ENCODE peak calls at places on chromosome 4, in four cellular contexts. One of them, this sample, is unnamed.

GRCh38 chr4:101284546-101284945 is 62.8 kb downstream of the PPP3CA start:
- DNase-seq in pancreas: no peak
- DNase-seq in heart left ventricle: no peak
- DNase-seq in fibroblast of villous mesenchyme: peak; percentile 51
- DNase-seq in this sample: peak; percentile 62

GRCh38 chr4:124711469-124712416 is 789 bp downstream of the ANKRD50 start:
- DNase-seq in fibroblast of villous mesenchyme: peak; percentile 78
- DNase-seq in pancreas: peak; percentile 75
- DNase-seq in heart left ventricle: no peak
- DNase-seq in this sample: peak; percentile 90

GRCh38 chr4:48109413-48110263 is 24.4 kb downstream of the TXK start:
- DNase-seq in fibroblast of villous mesenchyme: peak; percentile 45
- DNase-seq in heart left ventricle: no peak
- DNase-seq in pancreas: no peak
- DNase-seq in this sample: peak; percentile 74

GRCh38 chr4:44342800-44343199 is 105.8 kb downstream of the KCTD8 start:
- DNase-seq in heart left ventricle: no peak
- DNase-seq in pancreas: no peak
- DNase-seq in fibroblast of villous mesenchyme: no peak
- DNase-seq in this sample: no peak

GRCh38 chr4:176054942-176055341 is 10.7 kb upstream of the WDR17 start:
- DNase-seq in fibroblast of villous mesenchyme: no peak
- DNase-seq in heart left ventricle: no peak
- DNase-seq in pancreas: no peak
- DNase-seq in this sample: peak; percentile 16

GRCh38 chr4:115054836-115055235 is 58.6 kb downstream of the NDST4 start:
- DNase-seq in fibroblast of villous mesenchyme: no peak
- DNase-seq in pancreas: no peak
- DNase-seq in heart left ventricle: peak; percentile 17
- DNase-seq in this sample: peak; percentile 54

GRCh38 chr4:40214038-40214437 is 17.2 kb downstream of the RHOH start:
- DNase-seq in fibroblast of villous mesenchyme: no peak
- DNase-seq in pancreas: no peak
- DNase-seq in heart left ventricle: no peak
- DNase-seq in this sample: no peak

GRCh38 chr4:17494258-17494657 is 17.6 kb downstream of the QDPR start:
- DNase-seq in heart left ventricle: no peak
- DNase-seq in pancreas: no peak
- DNase-seq in fibroblast of villous mesenchyme: peak; percentile 74
- DNase-seq in this sample: peak; percentile 71

GRCh38 chr4:114077610-114078009 is 98.2 kb upstream of the ARSJ start:
- DNase-seq in heart left ventricle: no peak
- DNase-seq in pancreas: no peak
- DNase-seq in fibroblast of villous mesenchyme: peak; percentile 74
- DNase-seq in this sample: peak; percentile 69

GRCh38 chr4:87151730-87152129 is 68.7 kb downstream of the KLHL8 start:
- DNase-seq in pancreas: no peak
- DNase-seq in fibroblast of villous mesenchyme: peak; percentile 80
- DNase-seq in heart left ventricle: no peak
- DNase-seq in this sample: no peak

GRCh38 chr4:40307627-40308497 is 27.3 kb upstream of the CHRNA9 start:
- DNase-seq in heart left ventricle: peak; percentile 65
- DNase-seq in pancreas: no peak
- DNase-seq in fibroblast of villous mesenchyme: no peak
- DNase-seq in this sample: no peak

GRCh38 chr4:150415213-150415612 is 166.7 kb upstream of the MAB21L2 start:
- DNase-seq in heart left ventricle: no peak
- DNase-seq in fibroblast of villous mesenchyme: no peak
- DNase-seq in pancreas: no peak
- DNase-seq in this sample: no peak

GRCh38 chr4:37481547-37482129 is 204.5 kb downstream of the RELL1 start:
- DNase-seq in fibroblast of villous mesenchyme: no peak
- DNase-seq in heart left ventricle: no peak
- DNase-seq in pancreas: no peak
- DNase-seq in this sample: no peak

GRCh38 chr4:54924891-54925290 is 200.5 kb downstream of the KDR start:
- DNase-seq in fibroblast of villous mesenchyme: no peak
- DNase-seq in pancreas: no peak
- DNase-seq in heart left ventricle: no peak
- DNase-seq in this sample: no peak

GRCh38 chr4:74376888-74377483 is 12.0 kb downstream of the EREG start:
- DNase-seq in pancreas: no peak
- DNase-seq in heart left ventricle: no peak
- DNase-seq in fibroblast of villous mesenchyme: peak; percentile 82
- DNase-seq in this sample: peak; percentile 92

GRCh38 chr4:164136181-164136616 is 617.7 kb upstream of the SMIM31 start:
- DNase-seq in fibroblast of villous mesenchyme: no peak
- DNase-seq in pancreas: no peak
- DNase-seq in heart left ventricle: no peak
- DNase-seq in this sample: peak; percentile 30

GRCh38 chr4:173878701-173879100 is 348.7 kb upstream of the HAND2 start:
- DNase-seq in pancreas: no peak
- DNase-seq in fibroblast of villous mesenchyme: peak; percentile 99
- DNase-seq in heart left ventricle: no peak
- DNase-seq in this sample: peak; percentile 39

GRCh38 chr4:106898621-106899230 is 137.4 kb downstream of the DKK2 start:
- DNase-seq in pancreas: no peak
- DNase-seq in fibroblast of villous mesenchyme: peak; percentile 68
- DNase-seq in heart left ventricle: no peak
- DNase-seq in this sample: peak; percentile 87

GRCh38 chr4:153084939-153085630 is 119.2 kb upstream of the TRIM2 start:
- DNase-seq in heart left ventricle: peak; percentile 87
- DNase-seq in pancreas: peak; percentile 93
- DNase-seq in fibroblast of villous mesenchyme: peak; percentile 56
- DNase-seq in this sample: peak; percentile 76

GRCh38 chr4:8155660-8156421 is 2.8 kb downstream of the ABLIM2 start:
- DNase-seq in heart left ventricle: peak; percentile 33
- DNase-seq in pancreas: no peak
- DNase-seq in fibroblast of villous mesenchyme: no peak
- DNase-seq in this sample: no peak

GRCh38 chr4:8157496-8157895 is 1.1 kb downstream of the ABLIM2 start:
- DNase-seq in heart left ventricle: peak; percentile 75
- DNase-seq in pancreas: no peak
- DNase-seq in fibroblast of villous mesenchyme: no peak
- DNase-seq in this sample: no peak

GRCh38 chr4:8155048-8155447 is 3.6 kb downstream of the ABLIM2 start:
- DNase-seq in fibroblast of villous mesenchyme: no peak
- DNase-seq in heart left ventricle: peak; percentile 18
- DNase-seq in pancreas: no peak
- DNase-seq in this sample: no peak

GRCh38 chr4:8157944-8158709 is 486 bp downstream of the ABLIM2 start:
- DNase-seq in heart left ventricle: peak; percentile 70
- DNase-seq in pancreas: no peak
- DNase-seq in fibroblast of villous mesenchyme: no peak
- DNase-seq in this sample: no peak

GRCh38 chr4:8156617-8157016 is 2.0 kb downstream of the ABLIM2 start:
- DNase-seq in heart left ventricle: peak; percentile 54
- DNase-seq in pancreas: no peak
- DNase-seq in fibroblast of villous mesenchyme: no peak
- DNase-seq in this sample: no peak
- H3K4me3 ChIP-seq in heart left ventricle: no peak overlapping the region
- H3K4me3 ChIP-seq in pancreas: no peak overlapping the region
- H3K4me3 ChIP-seq in fibroblast of villous mesenchyme: no peak overlapping the region
- H3K4me3 ChIP-seq in this sample: no peak overlapping the region

DNA sequence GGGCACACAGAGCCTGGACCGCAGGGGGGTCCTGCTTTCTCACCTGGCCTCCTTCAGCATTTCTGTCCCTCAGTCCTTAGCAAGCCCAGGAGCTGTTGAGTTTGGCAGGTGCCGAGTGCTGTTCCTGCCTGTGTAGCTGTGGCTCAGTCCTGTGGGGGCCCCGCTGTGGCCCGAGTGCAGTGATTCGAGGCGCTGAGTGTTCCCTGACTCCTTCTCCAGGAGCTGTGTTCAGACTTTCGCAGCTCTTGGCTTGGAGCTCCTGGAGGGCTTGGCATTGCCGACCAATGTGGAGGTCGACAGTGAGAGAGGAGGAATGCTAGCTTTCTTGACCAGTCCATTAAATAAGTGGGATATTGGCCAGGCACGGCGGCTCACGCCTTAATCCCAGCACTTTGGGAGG is 50.1 kb upstream of the MSANTD1 start:
- DNase-seq in fibroblast of villous mesenchyme: no peak
- DNase-seq in pancreas: no peak
- DNase-seq in heart left ventricle: no peak
- DNase-seq in this sample: no peak
- TF ChIP-seq CTCF in fibroblast of villous mesenchyme: no peak
- TF ChIP-seq CTCF in pancreas: no peak
- TF ChIP-seq CTCF in heart left ventricle: no peak
- TF ChIP-seq CTCF in this sample: no peak

DNA sequence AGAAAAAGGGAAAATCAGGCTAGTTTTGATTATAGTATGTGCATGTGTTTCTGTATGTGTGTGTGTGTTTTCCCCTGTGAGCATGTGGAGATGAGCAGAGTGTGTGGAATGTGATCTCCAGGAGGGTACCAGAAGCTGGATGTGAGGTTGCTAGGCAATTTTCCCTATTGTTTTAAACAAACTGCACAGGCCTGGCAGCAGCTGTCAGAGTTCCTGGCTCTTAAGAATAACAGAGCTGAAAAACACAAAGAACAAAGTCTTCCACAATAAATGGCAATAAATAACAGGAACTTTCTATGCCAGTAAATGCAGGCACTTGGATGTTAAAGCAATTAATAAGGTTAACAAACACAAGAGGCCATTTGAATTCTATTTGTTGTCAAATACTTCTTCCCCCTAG is 344.6 kb upstream of the CTSO start:
- DNase-seq in pancreas: no peak
- DNase-seq in fibroblast of villous mesenchyme: peak; percentile 21
- DNase-seq in heart left ventricle: no peak
- DNase-seq in this sample: peak; percentile 92
- H3K4me3 ChIP-seq in pancreas: no peak overlapping the region
- H3K4me3 ChIP-seq in fibroblast of villous mesenchyme: no peak overlapping the region
- H3K4me3 ChIP-seq in heart left ventricle: no peak overlapping the region
- H3K4me3 ChIP-seq in this sample: no peak overlapping the region

DNA sequence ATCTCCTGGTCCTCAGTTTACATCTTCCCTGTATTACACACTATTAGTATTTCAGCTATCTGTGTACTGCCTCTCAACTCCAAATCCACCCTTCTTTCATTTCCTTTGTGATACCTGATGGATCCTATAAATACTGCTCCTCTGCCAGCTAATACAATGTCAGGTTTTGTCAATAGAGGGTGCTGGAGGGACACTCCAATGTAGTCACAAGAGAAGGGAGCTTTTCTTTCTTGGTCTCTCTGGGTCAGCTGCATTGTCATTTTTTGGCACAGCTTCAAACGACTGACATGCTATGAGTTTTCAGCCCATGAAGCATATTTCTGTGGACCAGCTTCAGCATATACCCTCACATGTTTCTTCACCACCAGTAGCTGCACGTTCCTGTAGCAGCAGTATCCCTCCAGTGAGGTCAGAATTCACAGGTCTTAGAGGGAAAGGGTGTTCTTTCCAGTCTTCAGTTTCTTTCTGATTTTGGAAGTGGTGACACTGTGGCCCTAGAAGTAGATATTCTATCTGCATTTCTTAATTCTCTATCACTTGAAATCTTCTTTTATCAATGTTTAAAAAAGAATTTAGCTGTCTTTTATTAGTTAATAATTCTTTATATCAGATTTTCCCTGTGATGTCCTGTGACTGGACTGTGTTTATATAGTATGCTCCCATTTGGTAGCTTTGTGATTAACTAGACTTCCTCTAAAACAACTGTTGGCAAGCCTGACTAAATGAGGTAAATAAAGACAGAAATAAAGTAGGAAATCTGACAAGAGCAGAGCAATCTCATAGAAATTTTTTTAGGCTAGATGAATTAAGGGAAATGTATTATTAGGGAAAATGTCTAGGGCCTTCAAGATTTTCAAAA is 60.6 kb downstream of the GABRA2 start:
- DNase-seq in heart left ventricle: no peak
- DNase-seq in fibroblast of villous mesenchyme: peak; percentile 24
- DNase-seq in pancreas: no peak
- DNase-seq in this sample: peak; percentile 79
- TF ChIP-seq CTCF in heart left ventricle: peak; percentile 25
- TF ChIP-seq CTCF in fibroblast of villous mesenchyme: peak; percentile 53
- TF ChIP-seq CTCF in pancreas: peak; percentile 28
- TF ChIP-seq CTCF in this sample: peak; percentile 71

GRCh38 chr4:184416913-184417734 is 57.2 kb downstream of the IRF2 start:
- DNase-seq in heart left ventricle: no peak
- DNase-seq in pancreas: no peak
- DNase-seq in fibroblast of villous mesenchyme: peak; percentile 75
- DNase-seq in this sample: peak; percentile 45
- H3K4me3 ChIP-seq in heart left ventricle: peak overlapping the region; percentile 36
- H3K4me3 ChIP-seq in pancreas: no peak overlapping the region
- H3K4me3 ChIP-seq in fibroblast of villous mesenchyme: peak overlapping the region; percentile 46
- H3K4me3 ChIP-seq in this sample: no peak overlapping the region

GRCh38 chr4:146207410-146207809 is 6.9 kb upstream of the REELD1 start:
- DNase-seq in pancreas: no peak
- DNase-seq in heart left ventricle: no peak
- DNase-seq in fibroblast of villous mesenchyme: no peak
- DNase-seq in this sample: no peak

GRCh38 chr4:146202665-146203064 is 11.7 kb upstream of the REELD1 start:
- DNase-seq in heart left ventricle: no peak
- DNase-seq in pancreas: no peak
- DNase-seq in fibroblast of villous mesenchyme: no peak
- DNase-seq in this sample: no peak
- TF ChIP-seq CTCF in heart left ventricle: no peak
- TF ChIP-seq CTCF in pancreas: no peak
- TF ChIP-seq CTCF in fibroblast of villous mesenchyme: no peak
- TF ChIP-seq CTCF in this sample: no peak

DNA sequence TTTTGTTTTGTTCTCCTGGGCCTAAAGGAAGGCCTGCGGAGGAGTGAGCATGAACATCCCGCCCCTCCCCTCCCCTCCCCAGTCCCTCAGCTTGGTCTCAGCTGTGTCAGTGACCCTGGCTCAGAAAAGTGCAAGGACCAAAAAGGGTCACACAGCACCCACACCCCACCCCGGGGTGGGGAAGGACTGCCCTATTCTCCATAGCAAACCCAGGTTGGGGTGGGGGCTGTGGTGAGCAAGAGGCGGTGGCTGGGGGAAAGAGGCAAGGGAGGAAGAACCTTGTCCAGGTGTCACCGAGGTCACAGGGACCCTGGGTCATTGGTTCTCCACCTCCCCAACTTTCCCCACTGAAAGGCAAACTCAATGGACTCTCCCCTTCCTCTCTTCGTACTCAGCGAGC is 7.6 kb upstream of the MSX1 start:
- DNase-seq in pancreas: no peak
- DNase-seq in fibroblast of villous mesenchyme: no peak
- DNase-seq in heart left ventricle: peak; percentile 51
- DNase-seq in this sample: no peak
- H3K4me3 ChIP-seq in pancreas: no peak overlapping the region
- H3K4me3 ChIP-seq in fibroblast of villous mesenchyme: no peak overlapping the region
- H3K4me3 ChIP-seq in heart left ventricle: no peak overlapping the region
- H3K4me3 ChIP-seq in this sample: no peak overlapping the region

This sample was measured in choroid plexus epithelial cell.